ENCODE peak calls at places on chromosomes 4 and X, in seven cellular contexts. A is HL-60, F is GM12865, U is OCI-LY7, O is sigmoid colon, N is heart right ventricle, J is kidney epithelial cell. M is an unnamed sample.

GRCh38 chr4:47465008-47465407 is 1.5 kb upstream of the COMMD8 start:
- DNase-seq in N (no peak), U (peak), F (peak), O (no peak), A (peak), J (no peak), M (no peak)

GRCh38 chrX:70089575-70090297 is 27.5 kb downstream of the OTUD6A start:
- DNase-seq in J (peak), O (no peak), F (no peak), A (no peak), N (no peak), U (no peak), M (no peak)

GRCh38 chr4:109548655-109549054 is 11.4 kb upstream of the MCUB start:
- DNase-seq in F (peak), A (peak), O (no peak), U (no peak), J (peak), N (no peak), M (peak)

GRCh38 chr4:94472056-94472826 is 20.5 kb downstream of the PDLIM5 start:
- DNase-seq in N (no peak), A (no peak), F (no peak), J (no peak), O (no peak), U (no peak), M (no peak)

GRCh38 chr4:164780839-164781238 is 26.9 kb downstream of the SMIM31 start:
- DNase-seq in N (no peak), A (no peak), F (no peak), J (no peak), O (no peak), U (no peak), M (no peak)

GRCh38 chrX:125604448-125604847 is 284.8 kb downstream of the TEX13C start:
- DNase-seq in A (no peak), N (no peak), O (no peak), J (no peak), F (no peak), U (no peak), M (no peak)

GRCh38 chr4:159248383-159249178 is 145.7 kb downstream of the RAPGEF2 start:
- DNase-seq in J (no peak), O (no peak), N (no peak), F (no peak), U (no peak), A (no peak), M (no peak)

GRCh38 chrX:119729408-119730201 is 28.8 kb upstream of the SOWAHD start:
- DNase-seq in N (peak), A (no peak), O (peak), U (peak), J (no peak), F (peak), M (peak)

GRCh38 chr4:38069271-38069760 is 109.1 kb downstream of the PTTG2 start:
- DNase-seq in U (peak), J (no peak), A (no peak), F (peak), O (no peak), N (no peak), M (peak)

GRCh38 chrX:110081740-110082139 is 78.8 kb downstream of the TMEM164 start:
- DNase-seq in N (peak), F (no peak), J (no peak), A (no peak), U (no peak), O (peak), M (no peak)

GRCh38 chrX:74248889-74249288 is 55.1 kb upstream of the ZCCHC13 start:
- DNase-seq in U (no peak), J (no peak), O (no peak), F (no peak), N (no peak), A (no peak), M (no peak)

GRCh38 chr4:125522992-125523391 is 208.2 kb downstream of the FAT4 start:
- DNase-seq in N (no peak), A (no peak), F (no peak), O (no peak), J (no peak), U (no peak), M (no peak)

GRCh38 chr4:105241456-105241855 is 94.8 kb downstream of the TET2 start:
- DNase-seq in F (no peak), J (no peak), N (peak), O (no peak), A (no peak), U (no peak), M (no peak)

GRCh38 chr4:151921811-151922210 is 161.0 kb upstream of the GATB start:
- DNase-seq in A (no peak), N (no peak), J (no peak), O (no peak), F (no peak), U (no peak), M (no peak)

GRCh38 chr4:92529510-92529909 is 225.7 kb downstream of the GRID2 start:
- DNase-seq in N (no peak), F (no peak), J (no peak), A (no peak), U (no peak), O (no peak), M (no peak)

GRCh38 chr4:27048350-27049100 is 187.9 kb downstream of the STIM2 start:
- DNase-seq in A (peak), N (no peak), U (peak), F (peak), J (no peak), O (no peak), M (no peak)

GRCh38 chrX:139762400-139763183 is 54.6 kb upstream of the MCF2 start:
- DNase-seq in O (no peak), J (no peak), U (no peak), N (no peak), F (no peak), A (no peak), M (no peak)

GRCh38 chr4:121686265-121686664 is 10.5 kb downstream of the ANXA5 start:
- DNase-seq in F (no peak), U (no peak), N (no peak), A (no peak), J (no peak), O (no peak), M (no peak)

GRCh38 chr4:108072300-108072699 is 82.6 kb downstream of the HADH start:
- DNase-seq in O (no peak), N (no peak), F (peak), U (peak), A (no peak), J (no peak), M (peak)

GRCh38 chr4:151529187-151529586 is 120.2 kb downstream of the FHIP1A start:
- DNase-seq in A (no peak), N (no peak), U (no peak), O (no peak), F (no peak), J (no peak), M (no peak)

GRCh38 chrX:104419211-104419610 is 146.8 kb upstream of the IL1RAPL2 start:
- DNase-seq in J (no peak), F (no peak), N (no peak), O (no peak), U (no peak), A (no peak), M (no peak)

GRCh38 chr4:53592128-53592527 is 842 bp upstream of the LNX1 start:
- DNase-seq in A (no peak), U (no peak), O (no peak), J (no peak), F (no peak), N (no peak), M (no peak)

GRCh38 chrX:140249122-140249521 is 255.7 kb downstream of the SOX3 start:
- DNase-seq in U (no peak), O (no peak), F (no peak), N (no peak), A (no peak), J (no peak), M (no peak)

GRCh38 chr4:184472540-184473264 is 1.6 kb downstream of the IRF2 start:
- DNase-seq in J (no peak), O (peak), U (peak), A (peak), N (peak), F (peak), M (peak)
- TF ChIP-seq CTCF in J (no peak), O (no peak), U (no peak), A (no peak), N (peak), F (no peak), M (no peak)

DNA sequence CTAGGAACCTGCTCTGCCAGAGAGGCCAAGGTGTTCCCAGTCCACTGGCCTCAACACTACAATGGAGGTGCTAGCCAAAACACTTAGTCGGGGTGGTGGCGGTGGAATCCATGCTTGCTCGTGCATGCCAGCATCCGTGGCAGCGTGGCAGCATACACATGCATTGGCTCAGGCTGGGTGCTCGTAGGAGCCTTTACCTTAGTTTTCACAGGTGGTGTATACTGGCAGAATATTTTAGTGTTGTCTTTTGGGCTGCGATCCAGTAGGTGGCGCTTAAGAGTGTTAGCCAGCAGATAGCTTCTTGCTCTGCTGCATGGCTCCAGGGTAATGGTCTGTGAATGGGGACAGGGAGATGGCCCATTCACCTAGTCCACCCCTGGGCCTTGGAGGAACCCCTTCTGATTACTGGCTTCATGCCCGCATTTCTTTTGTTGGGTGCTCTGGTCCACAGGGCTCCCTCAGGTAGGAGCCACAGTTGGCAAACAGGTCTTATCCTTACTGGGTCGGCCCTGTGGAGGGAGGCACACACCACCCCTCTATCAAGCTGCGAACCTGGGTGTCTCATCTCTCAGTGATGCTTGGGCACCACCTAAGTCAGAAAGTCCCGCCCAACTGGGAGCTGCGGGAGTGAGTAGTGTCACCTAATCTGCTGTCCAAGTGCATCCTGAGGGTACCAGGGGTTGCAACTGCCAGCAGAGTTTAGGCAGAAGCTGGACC is 40.0 kb downstream of the RIPPLY1 start:
- DNase-seq in F (peak), U (peak), O (no peak), N (no peak), J (no peak), A (no peak), M (peak)
- TF ChIP-seq CTCF in F (peak), U (peak), O (no peak), N (peak), J (peak), A (peak), M (peak)

DNA sequence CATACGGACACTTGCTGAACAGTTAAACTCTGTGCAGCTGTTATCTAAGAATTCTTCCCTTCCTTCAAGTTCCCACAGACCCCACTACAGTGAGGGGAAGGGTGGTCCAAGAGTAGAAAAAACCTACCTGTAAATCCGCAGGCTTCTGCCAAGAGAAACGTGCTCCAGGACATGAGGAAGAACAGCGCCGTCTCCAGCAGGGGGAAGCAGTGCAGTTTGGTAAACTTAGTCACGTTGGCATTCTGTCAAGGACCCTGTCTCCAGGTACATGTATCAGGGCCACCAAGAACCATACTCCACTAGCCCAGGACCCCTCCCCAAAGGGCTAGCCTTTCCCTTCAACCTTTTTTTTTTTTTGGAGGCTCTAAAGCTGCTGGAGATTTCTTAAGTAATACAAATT is 79.9 kb downstream of the CHST7 start:
- DNase-seq in J (no peak), N (no peak), O (no peak), U (peak), A (no peak), F (no peak), M (peak)
- TF ChIP-seq CTCF in J (peak), N (no peak), O (no peak), U (peak), A (no peak), F (no peak), M (no peak)

DNA sequence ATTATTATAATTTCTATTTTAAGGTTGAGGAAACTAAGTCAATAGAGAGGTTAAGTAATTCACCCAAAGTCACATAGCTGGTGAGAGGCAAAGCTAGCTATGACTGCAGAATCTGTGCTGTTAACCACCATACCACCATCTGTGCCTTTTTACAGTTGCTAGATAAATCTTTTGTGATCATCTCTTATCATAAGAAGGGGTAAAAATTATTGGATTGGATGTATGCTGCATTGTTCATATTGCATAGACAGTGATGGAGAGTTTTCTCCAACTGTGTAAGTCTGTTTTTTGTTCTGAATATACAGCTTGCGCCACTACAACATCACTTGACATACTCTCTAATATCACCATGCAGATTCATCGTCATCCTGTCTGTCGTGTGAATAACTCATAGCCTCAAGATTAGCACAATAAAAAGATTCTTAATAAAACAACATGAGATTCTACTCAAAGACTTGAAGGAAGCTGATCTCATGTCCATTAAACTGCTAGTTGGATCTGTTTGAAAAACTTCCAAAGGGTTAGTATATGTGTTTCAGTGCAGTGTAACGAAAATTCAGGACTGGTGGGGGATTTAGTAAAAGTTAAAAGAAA is 495.9 kb downstream of the SPRY1 start:
- DNase-seq in N (no peak), J (no peak), F (no peak), O (no peak), A (no peak), U (no peak), M (no peak)
- TF ChIP-seq CTCF in N (no peak), J (no peak), F (no peak), O (no peak), A (no peak), U (no peak), M (no peak)

GRCh38 chr4:56050584-56050983 is 101.8 kb downstream of the CEP135 start:
- DNase-seq in A (no peak), F (no peak), O (no peak), U (peak), N (no peak), J (no peak), M (no peak)

GRCh38 chr4:56051049-56051709 is 102.4 kb downstream of the CEP135 start:
- DNase-seq in J (no peak), F (no peak), A (no peak), N (no peak), U (no peak), O (no peak), M (no peak)

GRCh38 chr4:56049428-56050212 is 100.9 kb downstream of the CEP135 start:
- DNase-seq in F (peak), A (no peak), J (no peak), O (no peak), U (peak), N (peak), M (peak)

GRCh38 chr4:56051710-56052075 is 102.9 kb downstream of the CEP135 start:
- DNase-seq in J (no peak), A (no peak), F (no peak), U (no peak), O (no peak), N (no peak), M (no peak)

GRCh38 chr4:56048621-56049427 is 100.1 kb downstream of the CEP135 start:
- DNase-seq in A (peak), J (no peak), O (peak), F (peak), U (peak), N (peak), M (peak)
- TF ChIP-seq CTCF in A (peak), J (no peak), O (no peak), F (peak), U (no peak), N (peak), M (no peak)

DNA sequence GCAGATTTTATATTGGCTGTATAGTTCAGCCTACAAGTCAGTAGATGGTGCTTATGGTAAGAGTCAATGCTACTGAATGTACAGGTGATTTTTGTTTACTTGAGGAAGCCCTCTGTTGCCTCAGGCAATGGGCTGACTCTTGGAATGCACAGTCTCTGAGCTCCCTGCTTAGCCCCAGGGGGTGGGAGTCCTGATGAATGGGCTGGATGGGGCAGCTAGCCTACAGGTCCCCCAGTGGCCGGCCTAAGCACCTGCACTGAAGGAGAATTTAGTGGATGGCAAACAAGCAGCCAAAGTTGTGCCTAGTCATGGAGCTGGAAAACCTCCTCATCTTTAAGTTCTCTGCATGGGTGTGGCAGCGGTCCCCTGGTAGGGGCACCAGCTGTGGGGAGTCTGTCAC is 101.8 kb upstream of the CXorf51B start:
- DNase-seq in F (no peak), J (no peak), O (no peak), A (no peak), N (no peak), U (no peak), M (no peak)
- TF ChIP-seq CTCF in F (no peak), J (no peak), O (no peak), A (no peak), N (no peak), U (no peak), M (no peak)

DNA sequence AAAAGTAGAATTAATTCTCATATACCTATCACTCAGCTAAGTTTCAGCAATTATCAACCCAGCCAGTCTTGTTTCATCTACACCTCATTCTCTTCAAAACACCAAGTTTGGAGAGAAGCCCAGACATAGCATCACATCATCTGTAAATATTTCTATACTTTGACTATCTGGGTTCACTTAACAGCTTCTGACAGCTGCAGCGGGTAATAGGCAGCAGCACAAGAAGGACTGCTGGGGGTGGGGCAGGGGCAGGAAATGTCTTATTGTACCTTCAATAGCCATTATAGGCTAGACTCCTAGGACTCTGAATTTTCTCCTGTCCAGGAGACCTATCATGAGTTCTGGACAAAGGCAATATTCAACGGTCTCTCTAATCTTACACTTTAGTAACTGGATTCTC is 54.1 kb downstream of the PHF8 start:
- DNase-seq in N (no peak), F (no peak), A (no peak), J (no peak), O (no peak), U (no peak), M (no peak)
- TF ChIP-seq CTCF in N (no peak), F (no peak), A (no peak), J (no peak), O (no peak), U (no peak), M (no peak)

DNA sequence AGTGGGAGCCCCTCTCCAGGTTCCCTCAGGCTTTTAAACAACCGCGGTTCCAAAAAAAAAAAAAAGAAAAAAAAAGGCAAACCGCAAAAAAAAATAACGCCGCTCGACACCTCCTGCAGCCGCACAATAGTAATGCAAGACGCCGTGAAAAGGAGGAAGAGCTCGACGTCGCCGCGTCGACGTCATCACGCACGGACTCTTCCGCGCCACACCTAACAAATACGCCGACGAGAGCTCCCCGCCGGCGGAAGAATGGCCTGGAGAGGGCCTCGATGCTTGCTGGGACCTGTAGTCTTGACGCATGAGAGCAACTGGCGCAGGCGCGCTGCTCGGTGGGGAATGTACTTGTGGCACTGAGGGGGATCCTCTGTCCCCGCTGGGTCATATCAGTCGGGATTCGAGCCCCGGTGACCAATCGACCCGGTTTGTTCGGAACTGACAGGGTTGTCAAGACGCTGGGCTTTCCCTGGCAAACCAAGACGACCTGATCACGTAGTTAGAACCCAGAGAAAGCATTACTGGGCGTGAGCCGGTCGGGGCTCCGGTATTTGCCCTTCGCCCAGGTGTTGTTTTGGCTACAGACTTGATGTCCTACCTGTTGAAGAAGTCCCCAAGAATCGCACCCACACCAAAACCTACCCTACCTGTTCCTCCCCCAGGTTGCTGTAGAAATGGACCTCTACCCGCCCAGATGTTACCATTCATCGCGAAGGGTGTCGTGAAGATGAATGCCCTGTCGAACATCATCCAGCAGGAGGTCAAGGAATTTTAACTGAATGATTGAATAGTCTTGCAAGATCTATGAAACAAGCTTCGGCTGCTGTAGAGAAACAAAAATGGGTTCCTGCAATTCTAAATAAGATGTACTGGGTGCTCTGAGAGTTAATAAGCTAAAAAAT is at the start of gene CBR4:
- DNase-seq in U (peak), O (peak), N (peak), F (peak), A (peak), J (peak), M (peak)
- TF ChIP-seq CTCF in U (no peak), O (peak), N (peak), F (peak), A (no peak), J (peak), M (peak)